ENCODE peak calls at places on chromosomes 3 and 15, in ten cellular contexts. One of them, this sample, is unnamed.

GRCh38 chr15:62099171-62099601 is 32.4 kb downstream of the C2CD4A start:
- DNase-seq in CD4-positive, alpha-beta memory T cell: no peak
- DNase-seq in NCI-H526: no peak
- DNase-seq in activated gamma-delta T cell treated with Interleukin-2 at 50 U/mL for 16 hours: no peak
- DNase-seq in heart right ventricle: no peak
- DNase-seq in Ammon's horn: no peak
- DNase-seq in myocyte: peak; percentile 35
- DNase-seq in OCI-LY7: no peak
- DNase-seq in activated T-cell treated with anti-CD3 and anti-CD28 coated beads for 24 hours: no peak
- DNase-seq in GM20000: no peak
- DNase-seq in this sample: peak; percentile 14

GRCh38 chr3:154095832-154096421 is 25.3 kb upstream of the ARHGEF26 start:
- DNase-seq in CD4-positive, alpha-beta memory T cell: no peak
- DNase-seq in NCI-H526: no peak
- DNase-seq in activated gamma-delta T cell treated with Interleukin-2 at 50 U/mL for 16 hours: no peak
- DNase-seq in heart right ventricle: no peak
- DNase-seq in Ammon's horn: peak; percentile 43
- DNase-seq in myocyte: no peak
- DNase-seq in OCI-LY7: no peak
- DNase-seq in activated T-cell treated with anti-CD3 and anti-CD28 coated beads for 24 hours: no peak
- DNase-seq in GM20000: no peak
- DNase-seq in this sample: peak; percentile 9

GRCh38 chr15:73747847-73748605 is 5.1 kb downstream of the INSYN1 start:
- DNase-seq in CD4-positive, alpha-beta memory T cell: no peak
- DNase-seq in NCI-H526: no peak
- DNase-seq in activated gamma-delta T cell treated with Interleukin-2 at 50 U/mL for 16 hours: no peak
- DNase-seq in heart right ventricle: no peak
- DNase-seq in Ammon's horn: no peak
- DNase-seq in myocyte: no peak
- DNase-seq in OCI-LY7: no peak
- DNase-seq in activated T-cell treated with anti-CD3 and anti-CD28 coated beads for 24 hours: no peak
- DNase-seq in GM20000: no peak
- DNase-seq in this sample: no peak

GRCh38 chr3:42803800-42804112 is 534 bp downstream of the HIGD1A start:
- DNase-seq in CD4-positive, alpha-beta memory T cell: peak; percentile 52
- DNase-seq in NCI-H526: peak; percentile 14
- DNase-seq in activated gamma-delta T cell treated with Interleukin-2 at 50 U/mL for 16 hours: peak; percentile 11
- DNase-seq in heart right ventricle: peak; percentile 51
- DNase-seq in Ammon's horn: peak; percentile 51
- DNase-seq in myocyte: peak; percentile 50
- DNase-seq in OCI-LY7: peak; percentile 64
- DNase-seq in activated T-cell treated with anti-CD3 and anti-CD28 coated beads for 24 hours: peak; percentile 29
- DNase-seq in GM20000: peak; percentile 39
- DNase-seq in this sample: peak; percentile 26

GRCh38 chr3:171459130-171459941 is 869 bp downstream of the TNIK start:
- DNase-seq in CD4-positive, alpha-beta memory T cell: peak; percentile 88
- DNase-seq in NCI-H526: peak; percentile 69
- DNase-seq in activated gamma-delta T cell treated with Interleukin-2 at 50 U/mL for 16 hours: peak; percentile 47
- DNase-seq in heart right ventricle: peak; percentile 26
- DNase-seq in Ammon's horn: peak; percentile 59
- DNase-seq in myocyte: peak; percentile 18
- DNase-seq in OCI-LY7: no peak
- DNase-seq in activated T-cell treated with anti-CD3 and anti-CD28 coated beads for 24 hours: peak; percentile 20
- DNase-seq in GM20000: peak; percentile 27
- DNase-seq in this sample: peak; percentile 51

GRCh38 chr3:32706348-32707025 is 21.5 kb downstream of the CNOT10 start:
- DNase-seq in CD4-positive, alpha-beta memory T cell: no peak
- DNase-seq in NCI-H526: no peak
- DNase-seq in activated gamma-delta T cell treated with Interleukin-2 at 50 U/mL for 16 hours: no peak
- DNase-seq in heart right ventricle: no peak
- DNase-seq in Ammon's horn: no peak
- DNase-seq in myocyte: peak; percentile 33
- DNase-seq in OCI-LY7: no peak
- DNase-seq in activated T-cell treated with anti-CD3 and anti-CD28 coated beads for 24 hours: no peak
- DNase-seq in GM20000: no peak
- DNase-seq in this sample: no peak

GRCh38 chr3:117355566-117355965 is 646.0 kb downstream of the TUSC7 start:
- DNase-seq in CD4-positive, alpha-beta memory T cell: no peak
- DNase-seq in NCI-H526: peak; percentile 7
- DNase-seq in activated gamma-delta T cell treated with Interleukin-2 at 50 U/mL for 16 hours: no peak
- DNase-seq in heart right ventricle: no peak
- DNase-seq in Ammon's horn: peak; percentile 65
- DNase-seq in myocyte: no peak
- DNase-seq in OCI-LY7: no peak
- DNase-seq in activated T-cell treated with anti-CD3 and anti-CD28 coated beads for 24 hours: no peak
- DNase-seq in GM20000: peak; percentile 5
- DNase-seq in this sample: peak; percentile 82

GRCh38 chr3:197298858-197299854 is 744 bp upstream of the DLG1 start:
- DNase-seq in CD4-positive, alpha-beta memory T cell: no peak
- DNase-seq in NCI-H526: peak; percentile 75
- DNase-seq in activated gamma-delta T cell treated with Interleukin-2 at 50 U/mL for 16 hours: peak; percentile 10
- DNase-seq in heart right ventricle: peak; percentile 14
- DNase-seq in Ammon's horn: no peak
- DNase-seq in myocyte: no peak
- DNase-seq in OCI-LY7: peak; percentile 79
- DNase-seq in activated T-cell treated with anti-CD3 and anti-CD28 coated beads for 24 hours: no peak
- DNase-seq in GM20000: peak; percentile 54
- DNase-seq in this sample: peak; percentile 4

GRCh38 chr3:34988296-34988695 is 651.0 kb upstream of the ARPP21 start:
- DNase-seq in CD4-positive, alpha-beta memory T cell: no peak
- DNase-seq in NCI-H526: no peak
- DNase-seq in activated gamma-delta T cell treated with Interleukin-2 at 50 U/mL for 16 hours: no peak
- DNase-seq in heart right ventricle: no peak
- DNase-seq in Ammon's horn: no peak
- DNase-seq in myocyte: no peak
- DNase-seq in OCI-LY7: no peak
- DNase-seq in activated T-cell treated with anti-CD3 and anti-CD28 coated beads for 24 hours: no peak
- DNase-seq in GM20000: no peak
- DNase-seq in this sample: no peak

GRCh38 chr15:57436961-57437360 is 60.7 kb downstream of the CGNL1 start:
- DNase-seq in CD4-positive, alpha-beta memory T cell: no peak
- DNase-seq in NCI-H526: no peak
- DNase-seq in activated gamma-delta T cell treated with Interleukin-2 at 50 U/mL for 16 hours: no peak
- DNase-seq in heart right ventricle: no peak
- DNase-seq in Ammon's horn: no peak
- DNase-seq in myocyte: no peak
- DNase-seq in OCI-LY7: no peak
- DNase-seq in activated T-cell treated with anti-CD3 and anti-CD28 coated beads for 24 hours: no peak
- DNase-seq in GM20000: no peak
- DNase-seq in this sample: no peak

This sample was measured in NCI-H1092 treated with DMSO at 0.1 percent for 48 hours.